ENCODE peak calls at places on chromosome 18, in seven cellular contexts. I is A549, L is SK-N-SH, S is HepG2, F is K562, P is HCT116, H is H1. X is an unnamed sample.

GRCh38 chr18:62690416-62690815 is 24.9 kb upstream of the PHLPP1 start:
- DNase-seq in I (no peak), L (no peak), S (peak), F (no peak), P (no peak), H (no peak), X (no peak)

GRCh38 chr18:35983147-35983546 is 10.7 kb downstream of the RMP24 start:
- DNase-seq in I (no peak), L (no peak), S (no peak), F (no peak), P (no peak), H (no peak), X (no peak)

GRCh38 chr18:23155537-23155936 is 20.3 kb downstream of the CABLES1 start:
- DNase-seq in I (no peak), L (no peak), S (no peak), F (no peak), P (no peak), H (no peak), X (no peak)

GRCh38 chr18:10852610-10853303 is 296.6 kb downstream of the PIEZO2 start:
- DNase-seq in I (no peak), L (no peak), S (no peak), F (no peak), P (no peak), H (no peak), X (no peak)

GRCh38 chr18:64330976-64331375 is 182.1 kb upstream of the LINC00305 start:
- DNase-seq in I (no peak), L (no peak), S (no peak), F (no peak), P (no peak), H (no peak), X (no peak)

GRCh38 chr18:6328624-6329016 is 86.1 kb downstream of the L3MBTL4 start:
- DNase-seq in I (no peak), L (no peak), S (no peak), F (no peak), P (no peak), H (no peak), X (no peak)

GRCh38 chr18:63844254-63844653 is 43.3 kb upstream of the SERPINB2 start:
- DNase-seq in I (peak), L (no peak), S (no peak), F (no peak), P (peak), H (no peak), X (no peak)

GRCh38 chr18:72100465-72100864 is 443.7 kb downstream of the CBLN2 start:
- DNase-seq in I (no peak), L (no peak), S (no peak), F (no peak), P (no peak), H (no peak), X (no peak)

GRCh38 chr18:24083550-24083949 is 55.3 kb upstream of the CABYR start:
- DNase-seq in I (no peak), L (no peak), S (no peak), F (no peak), P (no peak), H (no peak), X (no peak)

GRCh38 chr18:23814977-23815614 is 125.8 kb downstream of the LAMA3 start:
- DNase-seq in I (no peak), L (peak), S (no peak), F (no peak), P (no peak), H (no peak), X (no peak)

GRCh38 chr18:3604626-3605408 is 154.8 kb downstream of the TGIF1 start:
- DNase-seq in I (peak), L (no peak), S (peak), F (peak), P (no peak), H (no peak), X (peak)

GRCh38 chr18:57776767-57777166 is 26.3 kb downstream of the ATP8B1 start:
- DNase-seq in I (no peak), L (no peak), S (no peak), F (peak), P (no peak), H (no peak), X (no peak)

GRCh38 chr18:63965716-63966330 is 4.1 kb upstream of the SERPINB8 start:
- DNase-seq in I (no peak), L (no peak), S (no peak), F (no peak), P (no peak), H (no peak), X (no peak)

GRCh38 chr18:58364867-58365533 is 263.9 kb downstream of the ALPK2 start:
- DNase-seq in I (no peak), L (no peak), S (no peak), F (no peak), P (no peak), H (no peak), X (no peak)

GRCh38 chr18:23141022-23141999 is 6.0 kb downstream of the CABLES1 start:
- DNase-seq in I (no peak), L (peak), S (peak), F (no peak), P (no peak), H (no peak), X (no peak)

GRCh38 chr18:32777049-32777448 is 4.2 kb upstream of the KLHL14 start:
- DNase-seq in I (no peak), L (no peak), S (peak), F (no peak), P (no peak), H (no peak), X (no peak)

GRCh38 chr18:53467756-53468155 is 756.7 kb downstream of the MBD2 start:
- DNase-seq in I (no peak), L (no peak), S (no peak), F (no peak), P (no peak), H (no peak), X (no peak)

GRCh38 chr18:5574843-5575242 is 31.0 kb upstream of the EPB41L3 start:
- DNase-seq in I (no peak), L (no peak), S (no peak), F (no peak), P (no peak), H (no peak), X (no peak)

GRCh38 chr18:23071285-23071684 is 64.0 kb upstream of the CABLES1 start:
- DNase-seq in I (no peak), L (no peak), S (no peak), F (no peak), P (no peak), H (no peak), X (peak)

GRCh38 chr18:28771849-28772248 is 594.9 kb upstream of the CDH2 start:
- DNase-seq in I (no peak), L (no peak), S (no peak), F (no peak), P (no peak), H (no peak), X (no peak)

GRCh38 chr18:26482567-26482966 is 65.8 kb downstream of the KCTD1 start:
- DNase-seq in I (peak), L (no peak), S (no peak), F (no peak), P (no peak), H (peak), X (no peak)

GRCh38 chr18:57331718-57332117 is 20.6 kb upstream of the ST8SIA3 start:
- DNase-seq in I (no peak), L (no peak), S (no peak), F (no peak), P (no peak), H (no peak), X (no peak)

GRCh38 chr18:32488078-32488477 is 17.4 kb upstream of the GAREM1 start:
- DNase-seq in I (no peak), L (no peak), S (no peak), F (no peak), P (no peak), H (no peak), X (no peak)

GRCh38 chr18:12604445-12605007 is 53.4 kb downstream of the SPIRE1 start:
- DNase-seq in I (no peak), L (no peak), S (no peak), F (no peak), P (no peak), H (no peak), X (no peak)

GRCh38 chr18:58091099-58091611 is 47.1 kb downstream of the NEDD4L start:
- DNase-seq in I (peak), L (no peak), S (no peak), F (no peak), P (peak), H (no peak), X (peak)

GRCh38 chr18:78138993-78139496 is 840.6 kb upstream of the SALL3 start:
- DNase-seq in I (no peak), L (no peak), S (no peak), F (no peak), P (no peak), H (peak), X (no peak)

GRCh38 chr18:4035521-4035920 is 419.6 kb downstream of the DLGAP1 start:
- DNase-seq in I (no peak), L (no peak), S (no peak), F (no peak), P (no peak), H (no peak), X (no peak)

GRCh38 chr18:31835528-31836138 is 75.0 kb upstream of the SLC25A52 start:
- DNase-seq in I (no peak), L (no peak), S (no peak), F (no peak), P (no peak), H (no peak), X (no peak)

GRCh38 chr18:27577740-27578139 is 392.6 kb upstream of the CHST9 start:
- DNase-seq in I (no peak), L (no peak), S (no peak), F (no peak), P (no peak), H (no peak), X (no peak)

GRCh38 chr18:33152376-33152775 is 288.1 kb downstream of the CCDC178 start:
- DNase-seq in I (no peak), L (no peak), S (no peak), F (no peak), P (no peak), H (no peak), X (no peak)

GRCh38 chr18:54453996-54454395 is 96.3 kb downstream of the C18orf54 start:
- DNase-seq in I (no peak), L (no peak), S (no peak), F (no peak), P (no peak), H (no peak), X (no peak)

GRCh38 chr18:79856119-79857080 is 58.7 kb downstream of the KCNG2 start:
- DNase-seq in I (peak), L (peak), S (no peak), F (no peak), P (no peak), H (peak), X (no peak)
- TF ChIP-seq MAX in I (no peak), L (no peak), S (no peak), F (no peak), P (no peak), H (no peak), X (no peak)

GRCh38 chr18:55629136-55629535 is 41.1 kb upstream of the TCF4 start:
- DNase-seq in I (no peak), L (no peak), S (no peak), F (no peak), P (no peak), H (no peak), X (no peak)
- TF ChIP-seq RAD21 in I (no peak), L (no peak), S (no peak), F (no peak), P (no peak), H (no peak), X (no peak)

DNA sequence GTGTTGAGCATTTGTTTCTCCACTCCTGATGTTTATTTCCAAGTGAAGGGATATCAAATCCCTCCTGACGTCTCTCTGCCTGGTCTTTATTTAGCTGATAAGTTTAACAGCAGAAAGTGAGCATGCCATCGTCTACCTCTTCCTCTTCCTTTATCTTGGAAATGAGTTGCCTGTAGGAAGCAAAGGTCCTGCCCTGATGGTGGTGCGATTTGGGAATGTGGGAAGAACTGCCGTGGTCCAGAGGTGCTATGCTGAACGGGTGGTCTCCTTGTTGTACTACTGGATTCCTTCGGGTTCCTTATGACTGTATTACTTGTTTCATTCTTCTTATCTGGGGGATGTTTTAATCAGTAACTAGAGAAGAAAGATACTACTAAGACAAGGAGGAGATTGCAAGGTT is 217.5 kb downstream of the PMAIP1 start:
- DNase-seq in I (no peak), L (no peak), S (no peak), F (no peak), P (no peak), H (no peak), X (no peak)
- TF ChIP-seq MAX in I (no peak), L (no peak), S (no peak), F (no peak), P (no peak), H (no peak), X (no peak)

DNA sequence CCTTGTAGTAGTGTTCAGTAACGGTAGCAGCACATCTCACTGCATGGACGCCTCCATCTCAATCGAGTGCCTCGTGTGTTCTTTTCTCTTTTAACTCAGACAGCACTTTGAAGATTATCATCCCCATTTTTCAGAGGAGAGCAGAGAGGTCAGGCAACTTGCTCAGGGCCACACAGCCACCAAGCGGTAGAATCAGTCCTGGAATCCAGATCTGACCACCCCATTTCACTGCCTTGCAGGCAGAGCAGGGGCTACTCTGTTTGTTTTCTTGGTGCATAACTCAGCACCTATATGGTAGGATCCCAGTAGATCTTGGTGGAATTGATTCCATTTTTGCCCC is 129.5 kb downstream of the SMAD7 start:
- DNase-seq in I (no peak), L (no peak), S (no peak), F (no peak), P (no peak), H (no peak), X (no peak)
- TF ChIP-seq RAD21 in I (no peak), L (no peak), S (no peak), F (no peak), P (no peak), H (no peak), X (no peak)

GRCh38 chr18:76557026-76557575 is 62.1 kb upstream of the ZNF516 start:
- DNase-seq in I (no peak), L (no peak), S (peak), F (no peak), P (no peak), H (no peak), X (no peak)

GRCh38 chr18:76562286-76562840 is 67.3 kb upstream of the ZNF516 start:
- DNase-seq in I (no peak), L (peak), S (no peak), F (peak), P (no peak), H (no peak), X (no peak)

GRCh38 chr18:76564117-76564516 is 69.1 kb upstream of the ZNF516 start:
- DNase-seq in I (no peak), L (no peak), S (no peak), F (no peak), P (peak), H (no peak), X (no peak)

GRCh38 chr18:76554788-76555187 is 59.7 kb upstream of the ZNF516 start:
- DNase-seq in I (no peak), L (no peak), S (no peak), F (no peak), P (no peak), H (no peak), X (no peak)

GRCh38 chr18:76558881-76559667 is 64.0 kb upstream of the ZNF516 start:
- DNase-seq in I (no peak), L (no peak), S (no peak), F (no peak), P (peak), H (no peak), X (no peak)
- TF ChIP-seq MAX in I (no peak), L (no peak), S (no peak), F (no peak), P (peak), H (no peak), X (no peak)

GRCh38 chr18:34659579-34660517 is 50.2 kb upstream of the DTNA start:
- DNase-seq in I (peak), L (peak), S (peak), F (no peak), P (peak), H (peak), X (no peak)

GRCh38 chr18:34658101-34658500 is 52.0 kb upstream of the DTNA start:
- DNase-seq in I (no peak), L (no peak), S (no peak), F (no peak), P (no peak), H (no peak), X (no peak)

GRCh38 chr18:34660572-34660971 is 49.5 kb upstream of the DTNA start:
- DNase-seq in I (no peak), L (no peak), S (no peak), F (no peak), P (no peak), H (no peak), X (no peak)

GRCh38 chr18:34661464-34662087 is 48.5 kb upstream of the DTNA start:
- DNase-seq in I (peak), L (peak), S (peak), F (peak), P (peak), H (no peak), X (no peak)
- TF ChIP-seq RAD21 in I (peak), L (peak), S (no peak), F (peak), P (peak), H (peak), X (peak)

GRCh38 chr18:51897884-51898283 is 442.1 kb upstream of the DCC start:
- DNase-seq in I (no peak), L (no peak), S (no peak), F (no peak), P (no peak), H (no peak), X (no peak)
- TF ChIP-seq MAX in I (no peak), L (no peak), S (no peak), F (no peak), P (no peak), H (no peak), X (no peak)

DNA sequence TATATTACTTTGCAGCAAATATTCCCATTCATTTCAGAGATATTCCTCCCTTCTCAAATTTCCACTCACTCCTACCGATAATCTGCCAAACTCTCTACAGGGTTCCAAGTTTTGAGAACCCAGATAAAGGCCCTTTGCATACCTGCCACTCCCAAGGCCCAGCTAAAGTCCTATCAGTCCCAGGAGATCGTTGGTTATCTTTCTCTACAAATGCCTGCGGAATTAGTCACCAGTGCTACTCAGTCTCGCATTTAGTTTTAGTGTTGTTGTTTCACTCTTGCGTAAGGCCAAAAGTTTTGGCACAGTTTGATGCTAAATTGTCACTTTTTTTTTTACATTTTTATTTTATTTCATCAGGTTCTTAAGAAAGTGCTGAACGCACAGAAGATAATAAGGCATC is 29.2 kb upstream of the SETBP1 start:
- DNase-seq in I (peak), L (no peak), S (no peak), F (peak), P (no peak), H (no peak), X (no peak)
- TF ChIP-seq RAD21 in I (no peak), L (no peak), S (no peak), F (no peak), P (no peak), H (no peak), X (no peak)

X was measured in GM12878.